ENCODE peak calls at places on chromosomes 3 and 15, in four cellular contexts. One of them, this sample, is unnamed.
A peak's percentile ranks its signal among the peaks of the same experiment; 100 is the strongest.

GRCh38 chr3:129016366-129016724 is 15.2 kb downstream of the EFCC1 start:
- DNase-seq in A549: no peak
- DNase-seq in heart left ventricle: no peak
- DNase-seq in uterus: no peak
- DNase-seq in this sample: no peak

GRCh38 chr3:168073842-168074311 is 21.8 kb downstream of the GOLIM4 start:
- DNase-seq in heart left ventricle: no peak
- DNase-seq in uterus: no peak
- DNase-seq in A549: no peak
- DNase-seq in this sample: no peak

GRCh38 chr3:182491571-182491970 is 301.7 kb upstream of the ATP11B start:
- DNase-seq in uterus: no peak
- DNase-seq in A549: no peak
- DNase-seq in heart left ventricle: no peak
- DNase-seq in this sample: no peak

GRCh38 chr15:70770863-70771262 is 7.5 kb upstream of the UACA start:
- DNase-seq in A549: no peak
- DNase-seq in heart left ventricle: no peak
- DNase-seq in uterus: no peak
- DNase-seq in this sample: no peak

GRCh38 chr15:85334241-85334640 is 46.2 kb upstream of the AKAP13 start:
- DNase-seq in A549: no peak
- DNase-seq in uterus: no peak
- DNase-seq in heart left ventricle: no peak
- DNase-seq in this sample: no peak

GRCh38 chr3:56421205-56421604 is 47.1 kb downstream of the ERC2 start:
- DNase-seq in uterus: no peak
- DNase-seq in A549: no peak
- DNase-seq in heart left ventricle: no peak
- DNase-seq in this sample: no peak

GRCh38 chr3:111979689-111980025 is 831 bp downstream of the ABHD10 start:
- DNase-seq in A549: no peak
- DNase-seq in heart left ventricle: no peak
- DNase-seq in uterus: no peak
- DNase-seq in this sample: no peak

GRCh38 chr3:186413615-186414415 is 51.8 kb upstream of the DGKG start:
- DNase-seq in uterus: peak; percentile 65
- DNase-seq in heart left ventricle: no peak
- DNase-seq in A549: peak; percentile 4
- DNase-seq in this sample: peak; percentile 78

GRCh38 chr15:31499953-31500808 is 173.5 kb downstream of the KLF13 start:
- DNase-seq in uterus: no peak
- DNase-seq in heart left ventricle: no peak
- DNase-seq in A549: no peak
- DNase-seq in this sample: no peak

GRCh38 chr15:78808550-78808949 is 2.7 kb downstream of the ADAMTS7 start:
- DNase-seq in uterus: no peak
- DNase-seq in heart left ventricle: peak; percentile 60
- DNase-seq in A549: peak; percentile 78
- DNase-seq in this sample: peak; percentile 52

GRCh38 chr15:78811825-78812183 is 540 bp upstream of the ADAMTS7 start:
- DNase-seq in heart left ventricle: peak; percentile 36
- DNase-seq in uterus: no peak
- DNase-seq in A549: no peak
- DNase-seq in this sample: peak; percentile 26

GRCh38 chr15:78810003-78810376 is 1.3 kb downstream of the ADAMTS7 start:
- DNase-seq in A549: no peak
- DNase-seq in uterus: no peak
- DNase-seq in heart left ventricle: no peak
- DNase-seq in this sample: no peak

GRCh38 chr15:78810377-78811123 is 714 bp downstream of the ADAMTS7 start:
- DNase-seq in uterus: peak; percentile 49
- DNase-seq in heart left ventricle: peak; percentile 76
- DNase-seq in A549: peak; percentile 37
- DNase-seq in this sample: peak; percentile 41

GRCh38 chr15:78811124-78811824 is at the start of gene ADAMTS7:
- DNase-seq in heart left ventricle: peak; percentile 84
- DNase-seq in uterus: peak; percentile 72
- DNase-seq in A549: peak; percentile 78
- DNase-seq in this sample: peak; percentile 78
- TF ChIP-seq POLR2A in heart left ventricle: no peak
- TF ChIP-seq POLR2A in uterus: no peak
- TF ChIP-seq POLR2A in A549: peak; percentile 4
- TF ChIP-seq POLR2A in this sample: no peak

DNA sequence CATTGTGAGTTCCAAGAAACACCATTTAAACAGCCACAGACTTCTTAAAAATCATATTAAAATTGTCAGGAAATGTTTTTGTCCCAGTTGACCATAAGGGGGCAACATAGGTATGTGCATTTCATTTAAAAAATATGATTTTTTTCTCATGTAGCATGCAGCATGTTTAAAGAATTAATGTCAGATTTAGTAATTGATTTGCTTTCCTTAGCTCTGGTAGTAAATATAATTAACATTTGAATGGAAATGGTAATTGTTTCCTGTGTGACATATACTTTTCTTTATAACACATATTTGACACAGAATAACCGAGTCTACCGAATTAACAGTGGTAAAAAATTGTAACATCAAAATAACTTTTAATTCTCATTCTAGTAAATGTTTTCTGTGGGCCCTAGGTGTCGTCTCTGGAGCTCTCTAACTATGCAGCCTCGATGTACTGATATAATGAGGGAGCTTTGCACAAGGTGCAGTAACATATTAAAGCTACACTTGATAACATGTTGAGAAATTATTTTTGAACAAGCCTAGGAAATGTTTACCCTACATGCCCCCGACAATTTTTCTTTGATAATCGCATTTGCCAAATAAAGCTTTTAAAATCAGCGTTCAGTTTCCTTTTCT is 34.9 kb downstream of the NXPE3 start:
- DNase-seq in uterus: no peak
- DNase-seq in heart left ventricle: no peak
- DNase-seq in A549: peak; percentile 22
- DNase-seq in this sample: no peak
- H3K4me1 ChIP-seq in uterus: peaks cover 6% of the 10 kb centered on the region
- H3K4me1 ChIP-seq in heart left ventricle: peaks cover 30% of the 10 kb centered on the region
- H3K4me1 ChIP-seq in A549: peaks cover 31% of the 10 kb centered on the region
- H3K4me1 ChIP-seq in this sample: no peaks in the 10 kb centered on the region

DNA sequence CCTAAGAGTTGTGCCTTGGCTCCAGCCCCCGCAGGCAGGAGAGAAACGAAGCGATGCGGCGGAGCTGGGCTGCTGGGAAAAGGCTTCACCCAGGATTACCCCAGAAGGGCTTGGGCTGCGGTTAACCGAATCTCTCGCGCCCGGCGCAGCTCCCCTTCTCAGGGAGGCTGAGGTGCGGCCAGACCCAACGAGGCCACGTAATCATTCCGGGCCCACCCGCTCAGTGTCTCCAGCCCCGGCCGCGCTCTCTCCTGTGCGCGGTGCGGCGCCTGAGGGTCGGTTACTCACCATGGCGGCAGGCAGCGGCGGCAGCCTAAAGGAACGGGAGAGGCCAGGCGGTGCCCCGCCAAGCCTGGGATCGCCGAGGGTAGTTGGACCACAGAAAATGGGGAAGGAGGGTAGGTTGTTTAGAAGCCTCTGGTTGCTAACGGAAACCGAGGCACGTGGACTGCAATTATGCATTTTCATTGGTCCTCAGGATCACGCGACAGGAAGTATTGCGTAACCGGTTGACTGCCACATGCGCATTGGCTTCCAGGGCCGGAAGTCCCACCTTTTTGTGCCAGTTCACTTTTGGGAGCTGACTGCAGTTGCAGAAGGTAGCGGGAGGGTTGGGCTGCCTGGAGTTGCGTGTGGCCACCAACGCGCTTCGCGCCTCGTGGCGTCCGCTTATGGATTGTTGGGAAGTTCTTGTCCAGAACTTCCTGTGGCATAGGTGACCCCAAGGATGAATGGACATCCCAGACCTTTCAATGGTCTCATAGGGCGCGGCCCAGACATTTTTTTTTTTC is at the start of gene LZTFL1:
- DNase-seq in heart left ventricle: peak; percentile 92
- DNase-seq in uterus: peak; percentile 94
- DNase-seq in A549: peak; percentile 97
- DNase-seq in this sample: peak; percentile 97
- TF ChIP-seq POLR2A in heart left ventricle: peak; percentile 44
- TF ChIP-seq POLR2A in uterus: no peak
- TF ChIP-seq POLR2A in A549: peak; percentile 53
- TF ChIP-seq POLR2A in this sample: no peak

DNA sequence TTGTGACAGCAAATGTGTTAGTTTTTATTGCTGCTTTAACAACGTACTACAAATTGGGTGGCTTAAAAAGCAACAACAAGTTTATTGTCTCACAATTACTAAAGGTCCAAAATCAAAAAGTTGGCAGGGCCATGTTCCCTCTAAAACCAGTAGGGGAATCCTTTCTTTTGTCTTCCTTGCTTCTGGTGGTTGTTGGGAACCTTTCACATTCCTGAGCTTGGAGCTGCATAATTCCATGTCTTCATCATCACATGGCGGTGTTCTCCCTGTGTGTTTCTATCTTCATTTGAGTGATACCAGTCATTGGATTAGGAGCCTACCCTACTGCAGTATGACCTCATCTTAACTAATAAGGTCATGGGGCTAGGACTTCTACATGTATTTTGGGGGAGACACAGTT is 7.4 kb downstream of the SPRED1 start:
- DNase-seq in uterus: no peak
- DNase-seq in heart left ventricle: no peak
- DNase-seq in A549: no peak
- DNase-seq in this sample: no peak
- H3K4me1 ChIP-seq in uterus: no peaks in the 10 kb centered on the region
- H3K4me1 ChIP-seq in heart left ventricle: peaks cover 54% of the 10 kb centered on the region
- H3K4me1 ChIP-seq in A549: peaks cover 28% of the 10 kb centered on the region
- H3K4me1 ChIP-seq in this sample: no peaks in the 10 kb centered on the region

GRCh38 chr3:19154693-19155250 is 6.5 kb downstream of the KCNH8 start:
- DNase-seq in A549: no peak
- DNase-seq in uterus: no peak
- DNase-seq in heart left ventricle: no peak
- DNase-seq in this sample: no peak
- TF ChIP-seq POLR2A in A549: no peak
- TF ChIP-seq POLR2A in uterus: no peak
- TF ChIP-seq POLR2A in heart left ventricle: no peak
- TF ChIP-seq POLR2A in this sample: no peak

DNA sequence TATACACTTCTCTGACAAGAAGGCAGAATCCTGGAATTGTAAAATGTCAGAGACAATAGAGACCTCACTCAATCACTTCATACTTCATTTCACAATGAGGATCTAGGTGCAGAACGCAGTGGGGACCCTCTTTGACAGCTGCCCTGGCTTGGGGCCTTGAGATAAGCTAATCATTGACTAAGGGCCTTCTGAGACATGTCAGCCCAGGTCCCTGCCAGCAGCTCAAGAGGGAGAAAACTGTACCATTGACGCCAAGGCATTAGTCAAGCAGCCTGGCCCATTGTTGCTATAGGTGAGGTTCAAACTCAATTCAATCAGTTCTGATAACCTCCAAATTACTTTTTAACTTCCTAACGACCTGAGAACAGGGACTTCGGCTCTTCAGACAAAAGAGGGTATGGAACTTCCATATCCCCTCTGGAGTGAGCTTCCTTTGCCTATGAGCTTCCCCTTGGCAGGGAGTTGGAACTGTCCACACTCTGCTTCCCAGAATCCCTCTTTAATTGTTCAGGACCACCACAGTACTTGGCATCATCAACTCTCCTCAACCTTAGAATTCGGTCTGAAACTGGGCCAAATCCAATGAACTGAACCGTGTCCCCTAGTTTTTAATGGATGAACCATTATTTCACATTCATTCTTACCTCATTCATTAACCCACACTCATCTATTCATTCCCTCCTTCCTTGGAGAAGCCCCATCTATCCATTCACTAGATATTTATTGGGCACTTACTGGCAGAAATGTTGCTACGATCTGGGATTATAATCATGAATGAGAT is 1.5 kb upstream of the CYP8B1 start:
- DNase-seq in heart left ventricle: no peak
- DNase-seq in uterus: no peak
- DNase-seq in A549: no peak
- DNase-seq in this sample: no peak
- H3K4me1 ChIP-seq in heart left ventricle: peaks cover 14% of the 10 kb centered on the region
- H3K4me1 ChIP-seq in uterus: peaks cover 5% of the 10 kb centered on the region
- H3K4me1 ChIP-seq in A549: no peaks in the 10 kb centered on the region
- H3K4me1 ChIP-seq in this sample: peaks cover 2% of the 10 kb centered on the region

GRCh38 chr3:11290743-11291680 is 18.8 kb downstream of the ATG7 start:
- DNase-seq in A549: no peak
- DNase-seq in heart left ventricle: no peak
- DNase-seq in uterus: no peak
- DNase-seq in this sample: no peak

GRCh38 chr3:11289864-11290263 is 17.7 kb downstream of the ATG7 start:
- DNase-seq in A549: no peak
- DNase-seq in uterus: no peak
- DNase-seq in heart left ventricle: no peak
- DNase-seq in this sample: no peak

GRCh38 chr3:11288021-11288491 is 15.9 kb downstream of the ATG7 start:
- DNase-seq in heart left ventricle: no peak
- DNase-seq in uterus: no peak
- DNase-seq in A549: no peak
- DNase-seq in this sample: no peak

GRCh38 chr3:11291808-11292207 is 19.6 kb downstream of the ATG7 start:
- DNase-seq in A549: no peak
- DNase-seq in heart left ventricle: no peak
- DNase-seq in uterus: no peak
- DNase-seq in this sample: no peak

GRCh38 chr3:11288786-11289637 is 16.8 kb downstream of the ATG7 start:
- DNase-seq in A549: peak; percentile 79
- DNase-seq in heart left ventricle: no peak
- DNase-seq in uterus: no peak
- DNase-seq in this sample: no peak
- TF ChIP-seq POLR2A in A549: no peak
- TF ChIP-seq POLR2A in heart left ventricle: no peak
- TF ChIP-seq POLR2A in uterus: no peak
- TF ChIP-seq POLR2A in this sample: no peak